ENCODE peak calls at places on chromosomes 5 and 9, in five cellular contexts. K is naive thymus-derived CD4-positive, alpha-beta T cell; L is HCT116; I is Karpas-422; T is CD8-positive, alpha-beta T cell. B is an unnamed sample. For H3K9me3 and H3K36me3, the result is how much of the 10 kb centered on the place peaks cover.

GRCh38 chr9:124054671-124055212 is 43.2 kb downstream of the LHX2 start:
- DNase-seq in K (no peak), L (no peak), I (no peak), T (no peak), B (peak)

GRCh38 chr5:132485641-132486317 is 4.8 kb downstream of the IRF1 start:
- DNase-seq in K (no peak), L (no peak), I (no peak), T (no peak), B (no peak)

GRCh38 chr5:142981886-142982820 is 212.0 kb downstream of the ARHGAP26 start:
- DNase-seq in K (no peak), L (no peak), I (no peak), T (no peak), B (no peak)

GRCh38 chr5:35436441-35437057 is 181.1 kb upstream of the SPEF2 start:
- DNase-seq in K (no peak), L (peak), I (peak), T (no peak), B (peak)

GRCh38 chr9:98190757-98191105 is 1.7 kb downstream of the CORO2A start:
- DNase-seq in K (no peak), L (no peak), I (no peak), T (no peak), B (no peak)

GRCh38 chr9:117887383-117887782 is 183.2 kb downstream of the TLR4 start:
- DNase-seq in K (no peak), L (no peak), I (no peak), T (no peak), B (no peak)

GRCh38 chr5:147040856-147041255 is 162.3 kb upstream of the PPP2R2B start:
- DNase-seq in K (no peak), L (no peak), I (no peak), T (no peak), B (no peak)

GRCh38 chr5:157516626-157517325 is 56.8 kb downstream of the NIPAL4 start:
- DNase-seq in K (no peak), L (no peak), I (no peak), T (no peak), B (no peak)

GRCh38 chr9:134063876-134064450 is 3.9 kb downstream of the BRD3 start:
- DNase-seq in K (no peak), L (no peak), I (no peak), T (no peak), B (no peak)

GRCh38 chr9:91059713-91060112 is 258.1 kb downstream of the SYK start:
- DNase-seq in K (no peak), L (no peak), I (no peak), T (no peak), B (no peak)

GRCh38 chr5:62475072-62475471 is 62.5 kb downstream of the IPO11 start:
- DNase-seq in K (no peak), L (peak), I (no peak), T (no peak), B (no peak)

GRCh38 chr5:120405291-120405864 is 58.7 kb upstream of the PRR16 start:
- DNase-seq in K (no peak), L (no peak), I (no peak), T (no peak), B (no peak)

GRCh38 chr9:95127249-95128176 is 190.0 kb downstream of the FANCC start:
- DNase-seq in K (peak), L (peak), I (no peak), T (peak), B (peak)

GRCh38 chr9:25396828-25397227 is 281.4 kb downstream of the TUSC1 start:
- DNase-seq in K (no peak), L (no peak), I (no peak), T (no peak), B (no peak)

GRCh38 chr9:4339783-4340335 is 40.0 kb upstream of the GLIS3 start:
- DNase-seq in K (no peak), L (no peak), I (no peak), T (no peak), B (no peak)

GRCh38 chr5:141441571-141442170 is 11.4 kb downstream of the PCDHGA12 start:
- DNase-seq in K (no peak), L (no peak), I (no peak), T (no peak), B (no peak)
- H3K9me3 ChIP-seq in K (under half), L (under half), I (under half), T (under half), B (under half)

DNA sequence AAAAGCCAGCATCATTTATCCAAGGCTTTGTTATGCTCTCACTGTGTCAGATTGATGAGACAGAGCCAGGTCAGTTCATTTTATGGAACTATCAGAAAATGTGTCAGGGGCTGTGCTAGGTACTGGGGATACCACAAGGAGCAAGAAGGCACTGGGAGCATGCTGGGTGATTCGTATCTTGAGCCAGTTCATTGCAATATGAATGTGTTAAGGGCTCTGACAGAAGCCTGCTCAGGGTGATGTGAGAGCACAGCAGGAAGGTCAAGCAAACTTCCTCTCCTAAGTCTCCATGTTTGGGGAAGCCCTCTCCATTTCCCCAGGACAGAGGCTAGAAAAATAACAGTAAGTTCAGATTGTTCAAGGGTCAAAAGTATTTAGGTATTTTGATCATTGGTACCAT is 19.8 kb downstream of the C7 start:
- DNase-seq in K (no peak), L (no peak), I (no peak), T (no peak), B (no peak)
- H3K36me3 ChIP-seq in K (under half), L (under half), I (under half), T (under half), B (under half)

GRCh38 chr9:109213300-109214121 is 46.5 kb upstream of the FRRS1L start:
- DNase-seq in K (no peak), L (no peak), I (no peak), T (no peak), B (no peak)

GRCh38 chr9:109214414-109214813 is 47.4 kb upstream of the FRRS1L start:
- DNase-seq in K (no peak), L (no peak), I (no peak), T (no peak), B (no peak)

DNA sequence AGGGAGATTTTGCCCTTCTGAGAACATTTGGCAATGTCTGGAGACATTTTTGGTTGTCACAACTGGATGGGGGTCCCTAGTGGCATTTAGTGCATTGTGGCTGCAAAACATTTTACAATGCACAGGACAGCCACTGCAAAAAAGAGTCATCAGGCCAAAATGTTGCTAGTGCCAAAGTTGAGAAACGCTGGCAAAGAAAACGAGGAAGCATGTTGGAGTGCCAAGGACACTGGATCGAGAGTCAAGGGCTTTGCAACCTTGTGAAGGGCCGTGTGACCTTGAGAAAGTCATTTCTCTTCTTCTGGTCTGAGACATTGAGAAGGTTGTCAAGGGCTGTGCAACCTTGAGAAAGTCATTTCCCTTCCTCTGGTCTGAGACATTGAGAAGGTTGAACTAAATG is 45.7 kb upstream of the FRRS1L start:
- DNase-seq in K (no peak), L (no peak), I (no peak), T (no peak), B (no peak)
- H3K9me3 ChIP-seq in K (under half), L (under half), I (under half), T (under half), B (under half)

GRCh38 chr9:73156593-73157187 is 5.0 kb downstream of the ANXA1 start:
- DNase-seq in K (no peak), L (no peak), I (no peak), T (no peak), B (no peak)
- H3K36me3 ChIP-seq in K (under half), L (under half), I (under half), T (under half), B (under half)

GRCh38 chr9:136052433-136052880 is 42.6 kb downstream of the NACC2 start:
- DNase-seq in K (no peak), L (no peak), I (no peak), T (no peak), B (no peak)
- H3K9me3 ChIP-seq in K (under half), L (under half), I (under half), T (under half), B (under half)

GRCh38 chr5:138386290-138386689 is 33.8 kb downstream of the KDM3B start:
- DNase-seq in K (no peak), L (no peak), I (no peak), T (no peak), B (no peak)
- H3K36me3 ChIP-seq in K (half or more), L (half or more), I (under half), T (under half), B (half or more)